ENCODE peak calls at places on chromosomes 6 and 20, in eight cellular contexts. One of them, this sample, is unnamed.

GRCh38 chr6:16097382-16098171 is 31.3 kb upstream of the MYLIP start:
- DNase-seq in GM23248: no peak
- DNase-seq in left cardiac atrium: no peak
- DNase-seq in MM.1S: peak; percentile 72
- DNase-seq in NAMALWA: no peak
- DNase-seq in iris pigment epithelial cell: no peak
- DNase-seq in COR-L47: no peak
- DNase-seq in mucosa of descending colon: no peak
- DNase-seq in this sample: no peak

GRCh38 chr6:13261464-13261994 is 66.8 kb downstream of the TBC1D7 start:
- DNase-seq in GM23248: no peak
- DNase-seq in left cardiac atrium: no peak
- DNase-seq in MM.1S: peak; percentile 77
- DNase-seq in NAMALWA: peak; percentile 87
- DNase-seq in iris pigment epithelial cell: no peak
- DNase-seq in COR-L47: no peak
- DNase-seq in mucosa of descending colon: no peak
- DNase-seq in this sample: no peak

GRCh38 chr6:133730881-133731280 is 158.0 kb upstream of the TCF21 start:
- DNase-seq in GM23248: peak; percentile 43
- DNase-seq in left cardiac atrium: no peak
- DNase-seq in MM.1S: no peak
- DNase-seq in NAMALWA: no peak
- DNase-seq in iris pigment epithelial cell: no peak
- DNase-seq in COR-L47: no peak
- DNase-seq in mucosa of descending colon: no peak
- DNase-seq in this sample: no peak

GRCh38 chr6:29709178-29709576 is 14.1 kb upstream of the HLA-F start:
- DNase-seq in GM23248: no peak
- DNase-seq in left cardiac atrium: no peak
- DNase-seq in MM.1S: no peak
- DNase-seq in NAMALWA: no peak
- DNase-seq in iris pigment epithelial cell: no peak
- DNase-seq in COR-L47: no peak
- DNase-seq in mucosa of descending colon: no peak
- DNase-seq in this sample: no peak

GRCh38 chr6:31769684-31770371 is 7.3 kb downstream of the VWA7 start:
- DNase-seq in GM23248: peak; percentile 60
- DNase-seq in left cardiac atrium: peak; percentile 57
- DNase-seq in MM.1S: peak; percentile 76
- DNase-seq in NAMALWA: peak; percentile 87
- DNase-seq in iris pigment epithelial cell: peak; percentile 53
- DNase-seq in COR-L47: peak; percentile 42
- DNase-seq in mucosa of descending colon: peak; percentile 95
- DNase-seq in this sample: peak; percentile 73

GRCh38 chr20:31700747-31701146 is 21.9 kb downstream of the BCL2L1 start:
- DNase-seq in GM23248: no peak
- DNase-seq in left cardiac atrium: no peak
- DNase-seq in MM.1S: no peak
- DNase-seq in NAMALWA: no peak
- DNase-seq in iris pigment epithelial cell: no peak
- DNase-seq in COR-L47: no peak
- DNase-seq in mucosa of descending colon: no peak
- DNase-seq in this sample: no peak

GRCh38 chr6:18121580-18122127 is 823 bp downstream of the NHLRC1 start:
- DNase-seq in GM23248: no peak
- DNase-seq in left cardiac atrium: no peak
- DNase-seq in MM.1S: no peak
- DNase-seq in NAMALWA: peak; percentile 12
- DNase-seq in iris pigment epithelial cell: no peak
- DNase-seq in COR-L47: no peak
- DNase-seq in mucosa of descending colon: peak; percentile 31
- DNase-seq in this sample: no peak

GRCh38 chr20:59696476-59696875 is 92.1 kb downstream of the PHACTR3 start:
- DNase-seq in GM23248: no peak
- DNase-seq in left cardiac atrium: no peak
- DNase-seq in MM.1S: no peak
- DNase-seq in NAMALWA: no peak
- DNase-seq in iris pigment epithelial cell: no peak
- DNase-seq in COR-L47: no peak
- DNase-seq in mucosa of descending colon: no peak
- DNase-seq in this sample: no peak

GRCh38 chr6:41426438-41426851 is 91.0 kb downstream of the NCR2 start:
- DNase-seq in GM23248: peak; percentile 16
- DNase-seq in left cardiac atrium: no peak
- DNase-seq in MM.1S: no peak
- DNase-seq in NAMALWA: peak; percentile 44
- DNase-seq in iris pigment epithelial cell: no peak
- DNase-seq in COR-L47: no peak
- DNase-seq in mucosa of descending colon: no peak
- DNase-seq in this sample: no peak

GRCh38 chr6:134739299-134740090 is 210.4 kb downstream of the ALDH8A1 start:
- DNase-seq in GM23248: no peak
- DNase-seq in left cardiac atrium: no peak
- DNase-seq in MM.1S: no peak
- DNase-seq in NAMALWA: no peak
- DNase-seq in iris pigment epithelial cell: peak; percentile 64
- DNase-seq in COR-L47: no peak
- DNase-seq in mucosa of descending colon: no peak
- DNase-seq in this sample: no peak

GRCh38 chr6:47247227-47247797 is 62.4 kb downstream of the TNFRSF21 start:
- DNase-seq in GM23248: peak; percentile 21
- DNase-seq in left cardiac atrium: no peak
- DNase-seq in MM.1S: peak; percentile 62
- DNase-seq in NAMALWA: peak; percentile 92
- DNase-seq in iris pigment epithelial cell: peak; percentile 32
- DNase-seq in COR-L47: peak; percentile 23
- DNase-seq in mucosa of descending colon: no peak
- DNase-seq in this sample: no peak